ENCODE peak calls at places on chromosomes 7 and 10, in four cellular contexts. One of them, this sample, is unnamed. For H3K27me3, the result is how much of the 10 kb centered on the place peaks cover.

GRCh38 chr7:32145911-32146310 is 75.7 kb upstream of the PDE1C start:
- DNase-seq in ovary: no peak
- DNase-seq in tibial artery: no peak
- DNase-seq in SJCRH30: no peak
- DNase-seq in this sample: no peak

GRCh38 chr10:17228081-17229015 is at the start of gene VIM:
- DNase-seq in ovary: peak
- DNase-seq in tibial artery: peak
- DNase-seq in SJCRH30: peak
- DNase-seq in this sample: peak

GRCh38 chr7:94354950-94355349 is 39.7 kb upstream of the COL1A2 start:
- DNase-seq in SJCRH30: no peak
- DNase-seq in tibial artery: no peak
- DNase-seq in ovary: no peak
- DNase-seq in this sample: no peak

GRCh38 chr10:133481657-133482056 is 27.9 kb downstream of the SCART1 start:
- DNase-seq in ovary: no peak
- DNase-seq in tibial artery: no peak
- DNase-seq in SJCRH30: no peak
- DNase-seq in this sample: no peak

GRCh38 chr10:24209421-24209770 is 458 bp downstream of the KIAA1217 start:
- DNase-seq in ovary: no peak
- DNase-seq in tibial artery: no peak
- DNase-seq in SJCRH30: peak
- DNase-seq in this sample: no peak

GRCh38 chr7:16804674-16805439 is at the start of gene AGR2:
- DNase-seq in ovary: no peak
- DNase-seq in SJCRH30: no peak
- DNase-seq in tibial artery: no peak
- DNase-seq in this sample: no peak

GRCh38 chr10:95229724-95230627 is 35.9 kb downstream of the ACSM6 start:
- DNase-seq in tibial artery: no peak
- DNase-seq in ovary: no peak
- DNase-seq in SJCRH30: peak
- DNase-seq in this sample: no peak

GRCh38 chr10:48701941-48702340 is 17.3 kb downstream of the WDFY4 start:
- DNase-seq in SJCRH30: no peak
- DNase-seq in ovary: no peak
- DNase-seq in tibial artery: no peak
- DNase-seq in this sample: no peak

GRCh38 chr7:39749177-39749576 is 125.8 kb downstream of the RALA start:
- DNase-seq in ovary: no peak
- DNase-seq in SJCRH30: no peak
- DNase-seq in tibial artery: no peak
- DNase-seq in this sample: no peak

GRCh38 chr7:117112640-117113039 is 159.3 kb downstream of the ST7 start:
- DNase-seq in tibial artery: no peak
- DNase-seq in ovary: no peak
- DNase-seq in SJCRH30: no peak
- DNase-seq in this sample: no peak

GRCh38 chr7:34849163-34849960 is 187.9 kb downstream of the DPY19L1 start:
- DNase-seq in ovary: no peak
- DNase-seq in SJCRH30: no peak
- DNase-seq in tibial artery: no peak
- DNase-seq in this sample: no peak

DNA sequence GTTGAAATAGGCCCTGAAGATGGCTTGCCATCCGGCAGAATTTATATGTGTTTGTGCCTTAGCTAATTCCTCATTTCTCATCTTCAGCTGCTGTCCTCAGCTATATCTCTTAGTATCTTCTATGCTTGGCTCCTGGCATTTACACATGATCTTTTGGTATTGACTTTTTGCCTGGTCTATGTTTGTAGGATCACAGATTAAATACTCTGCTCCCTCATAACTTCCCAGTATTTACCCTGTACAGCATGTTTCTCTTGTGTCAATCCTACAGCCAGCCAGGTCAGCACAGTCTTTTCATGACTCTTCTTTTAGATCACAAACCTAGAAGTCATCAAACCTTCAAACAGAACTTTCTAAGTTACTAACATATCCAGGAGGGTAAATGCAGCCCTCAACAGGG is 743.8 kb downstream of the MAGI2 start:
- DNase-seq in tibial artery: no peak
- DNase-seq in SJCRH30: no peak
- DNase-seq in ovary: no peak
- DNase-seq in this sample: no peak
- H3K4me3 ChIP-seq in tibial artery: no peak
- H3K4me3 ChIP-seq in SJCRH30: no peak
- H3K4me3 ChIP-seq in ovary: no peak
- H3K4me3 ChIP-seq in this sample: no peak

GRCh38 chr7:151382079-151382885 is 27.6 kb downstream of the WDR86 start:
- DNase-seq in SJCRH30: no peak
- DNase-seq in ovary: no peak
- DNase-seq in tibial artery: no peak
- DNase-seq in this sample: no peak
- H3K27me3 ChIP-seq in SJCRH30: under half
- H3K27me3 ChIP-seq in ovary: under half
- H3K27me3 ChIP-seq in tibial artery: under half
- H3K27me3 ChIP-seq in this sample: under half

GRCh38 chr7:41732279-41733062 is 29.6 kb upstream of the INHBA start:
- DNase-seq in SJCRH30: peak
- DNase-seq in ovary: no peak
- DNase-seq in tibial artery: no peak
- DNase-seq in this sample: peak
- H3K4me3 ChIP-seq in SJCRH30: no peak
- H3K4me3 ChIP-seq in ovary: no peak
- H3K4me3 ChIP-seq in tibial artery: no peak
- H3K4me3 ChIP-seq in this sample: no peak

DNA sequence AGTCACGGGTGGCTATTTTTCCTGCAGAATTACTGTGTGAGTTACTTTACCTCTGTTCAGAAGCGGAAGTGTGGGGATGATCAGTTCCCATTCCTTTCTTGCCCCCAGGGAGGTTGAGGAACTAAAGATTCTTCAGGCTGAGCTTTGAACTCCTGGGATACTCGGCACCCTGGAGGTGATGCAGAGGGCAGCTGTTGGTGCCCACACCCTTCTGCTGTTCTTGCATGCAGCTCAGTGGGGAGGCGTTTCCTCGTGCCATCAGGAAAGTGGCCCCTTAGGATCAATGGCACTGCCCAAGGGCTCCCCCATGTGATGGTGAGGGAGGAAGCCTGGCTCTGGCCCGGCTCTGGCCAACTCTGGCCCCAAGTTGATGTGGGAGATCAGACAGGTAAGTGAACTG is 44.7 kb upstream of the MXI1 start:
- DNase-seq in tibial artery: no peak
- DNase-seq in ovary: no peak
- DNase-seq in SJCRH30: no peak
- DNase-seq in this sample: no peak
- H3K27me3 ChIP-seq in tibial artery: under half
- H3K27me3 ChIP-seq in ovary: under half
- H3K27me3 ChIP-seq in SJCRH30: under half
- H3K27me3 ChIP-seq in this sample: under half

GRCh38 chr10:74976565-74976964 is 134.9 kb upstream of the SAMD8 start:
- DNase-seq in SJCRH30: no peak
- DNase-seq in tibial artery: no peak
- DNase-seq in ovary: no peak
- DNase-seq in this sample: no peak
- H3K4me3 ChIP-seq in SJCRH30: no peak
- H3K4me3 ChIP-seq in tibial artery: no peak
- H3K4me3 ChIP-seq in ovary: no peak
- H3K4me3 ChIP-seq in this sample: no peak

GRCh38 chr10:70906031-70906804 is 17.9 kb upstream of the PCBD1 start:
- DNase-seq in SJCRH30: no peak
- DNase-seq in tibial artery: peak
- DNase-seq in ovary: peak
- DNase-seq in this sample: no peak
- H3K27me3 ChIP-seq in SJCRH30: under half
- H3K27me3 ChIP-seq in tibial artery: under half
- H3K27me3 ChIP-seq in ovary: under half
- H3K27me3 ChIP-seq in this sample: under half

DNA sequence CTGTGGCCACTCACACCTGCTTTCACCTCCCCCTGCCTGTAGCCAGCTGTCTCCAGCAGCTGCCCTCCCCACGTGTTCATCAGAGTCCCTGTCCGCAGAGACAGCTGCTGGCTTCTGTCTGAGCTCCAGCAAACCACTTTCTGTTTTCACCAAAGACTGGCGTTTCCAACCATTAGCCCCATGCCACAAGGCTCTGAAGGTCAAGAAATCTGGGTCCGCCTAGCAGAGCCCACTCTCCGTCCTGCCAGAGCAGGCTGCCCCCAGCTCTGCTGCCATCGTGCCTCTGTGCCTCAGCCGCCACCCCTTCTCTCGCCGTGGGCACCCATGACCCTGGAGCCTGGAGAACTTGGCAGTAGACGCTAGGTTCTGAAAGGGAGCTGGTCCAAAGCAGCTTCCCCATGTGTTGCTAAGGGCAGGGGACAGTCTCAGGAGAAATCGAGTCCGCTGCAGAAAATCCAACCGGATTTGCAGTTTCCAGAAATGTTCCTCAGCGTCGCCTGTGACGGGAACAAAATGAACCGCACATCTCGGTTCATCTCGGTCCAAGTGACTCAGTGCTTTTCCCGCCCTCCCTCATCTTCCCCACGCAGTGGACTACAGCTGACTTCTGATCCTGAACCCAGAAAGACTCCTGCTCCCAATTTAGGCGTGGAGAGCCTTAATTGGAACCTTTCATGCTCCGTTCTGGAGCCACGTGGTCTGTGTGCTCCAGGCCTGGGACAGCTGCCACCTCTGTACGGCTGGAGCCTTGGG is 28.0 kb downstream of the TMEM120A start:
- DNase-seq in tibial artery: peak
- DNase-seq in SJCRH30: peak
- DNase-seq in ovary: peak
- DNase-seq in this sample: peak
- H3K4me3 ChIP-seq in tibial artery: peak
- H3K4me3 ChIP-seq in SJCRH30: peak
- H3K4me3 ChIP-seq in ovary: no peak
- H3K4me3 ChIP-seq in this sample: no peak

DNA sequence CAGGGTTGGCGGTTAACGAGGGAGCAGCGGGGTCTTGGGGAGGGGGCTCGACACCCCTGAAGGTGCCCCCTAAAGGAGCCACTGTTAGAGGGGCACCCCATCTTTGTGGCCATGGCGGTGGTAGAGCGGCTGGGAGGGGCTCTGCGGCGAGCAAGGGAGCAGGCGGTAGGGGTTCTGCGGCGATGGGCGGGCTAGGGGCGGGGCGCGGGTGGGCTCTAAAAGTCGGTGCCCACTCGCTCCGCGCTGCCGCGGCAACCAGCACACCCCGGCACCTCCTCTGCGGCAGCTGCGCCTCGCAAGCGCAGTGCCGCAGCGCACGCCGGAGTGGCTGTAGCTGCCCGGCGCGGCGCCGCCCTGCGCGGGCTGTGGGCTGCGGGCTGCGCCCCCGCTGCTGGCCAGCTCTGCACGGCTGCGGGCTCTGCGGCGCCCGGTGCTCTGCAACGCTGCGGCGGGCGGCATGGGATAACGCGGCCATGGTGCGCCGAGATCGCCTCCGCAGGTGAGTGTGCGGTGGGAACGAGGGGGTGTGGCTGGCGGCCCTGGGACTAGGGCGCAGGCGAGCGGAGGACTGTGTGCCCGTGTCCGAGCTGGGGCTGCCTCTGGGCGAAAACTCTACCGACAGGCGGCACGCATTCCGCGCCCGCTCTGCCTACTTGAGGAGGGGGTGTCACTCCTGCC is at the start of gene MEST:
- DNase-seq in tibial artery: no peak
- DNase-seq in ovary: peak
- DNase-seq in SJCRH30: peak
- DNase-seq in this sample: peak
- H3K27me3 ChIP-seq in tibial artery: under half
- H3K27me3 ChIP-seq in ovary: under half
- H3K27me3 ChIP-seq in SJCRH30: under half
- H3K27me3 ChIP-seq in this sample: under half

GRCh38 chr7:128030999-128031681 is at the start of gene LRRC4:
- DNase-seq in ovary: peak
- DNase-seq in SJCRH30: peak
- DNase-seq in tibial artery: no peak
- DNase-seq in this sample: no peak

GRCh38 chr7:128030263-128030998 is 806 bp downstream of the LRRC4 start:
- DNase-seq in SJCRH30: no peak
- DNase-seq in ovary: no peak
- DNase-seq in tibial artery: no peak
- DNase-seq in this sample: no peak

GRCh38 chr7:128033246-128033645 is 2.0 kb upstream of the LRRC4 start:
- DNase-seq in tibial artery: no peak
- DNase-seq in ovary: no peak
- DNase-seq in SJCRH30: no peak
- DNase-seq in this sample: no peak

GRCh38 chr7:128032605-128033235 is 1.5 kb upstream of the LRRC4 start:
- DNase-seq in ovary: peak
- DNase-seq in SJCRH30: peak
- DNase-seq in tibial artery: no peak
- DNase-seq in this sample: peak

GRCh38 chr7:128031901-128032604 is 816 bp upstream of the LRRC4 start:
- DNase-seq in SJCRH30: peak
- DNase-seq in tibial artery: no peak
- DNase-seq in ovary: peak
- DNase-seq in this sample: peak
- H3K4me3 ChIP-seq in SJCRH30: peak
- H3K4me3 ChIP-seq in tibial artery: peak
- H3K4me3 ChIP-seq in ovary: peak
- H3K4me3 ChIP-seq in this sample: peak

GRCh38 chr10:10197423-10197822 is 820.2 kb upstream of the CELF2 start:
- DNase-seq in SJCRH30: no peak
- DNase-seq in ovary: no peak
- DNase-seq in tibial artery: no peak
- DNase-seq in this sample: no peak
- H3K27me3 ChIP-seq in SJCRH30: under half
- H3K27me3 ChIP-seq in ovary: under half
- H3K27me3 ChIP-seq in tibial artery: under half
- H3K27me3 ChIP-seq in this sample: under half